ENCODE peak calls at places on chromosome 6, in nine cellular contexts. One of them, this sample, is unnamed.

GRCh38 chr6:42210551-42210950 is 7.1 kb downstream of the MRPS10 start:
- DNase-seq in cardiac fibroblast: no peak
- DNase-seq in GM23248: no peak
- DNase-seq in endodermal cell: no peak
- DNase-seq in lung: no peak
- DNase-seq in right lobe of liver: no peak
- DNase-seq in neural progenitor cell: no peak
- DNase-seq in CD8-positive, alpha-beta T cell: no peak
- DNase-seq in left ventricle myocardium inferior: no peak
- DNase-seq in this sample: no peak

GRCh38 chr6:89995296-89995695 is 101.0 kb downstream of the GJA10 start:
- DNase-seq in cardiac fibroblast: no peak
- DNase-seq in GM23248: no peak
- DNase-seq in endodermal cell: no peak
- DNase-seq in lung: no peak
- DNase-seq in right lobe of liver: no peak
- DNase-seq in neural progenitor cell: no peak
- DNase-seq in CD8-positive, alpha-beta T cell: no peak
- DNase-seq in left ventricle myocardium inferior: no peak
- DNase-seq in this sample: no peak

GRCh38 chr6:31702421-31702818 is 704 bp downstream of the ABHD16A start:
- DNase-seq in cardiac fibroblast: no peak
- DNase-seq in GM23248: no peak
- DNase-seq in endodermal cell: no peak
- DNase-seq in lung: no peak
- DNase-seq in right lobe of liver: no peak
- DNase-seq in neural progenitor cell: no peak
- DNase-seq in CD8-positive, alpha-beta T cell: peak; percentile 30
- DNase-seq in left ventricle myocardium inferior: no peak
- DNase-seq in this sample: no peak

GRCh38 chr6:34305982-34306702 is 57.3 kb upstream of the SMIM29 start:
- DNase-seq in cardiac fibroblast: peak; percentile 83
- DNase-seq in GM23248: no peak
- DNase-seq in endodermal cell: no peak
- DNase-seq in lung: no peak
- DNase-seq in right lobe of liver: no peak
- DNase-seq in neural progenitor cell: no peak
- DNase-seq in CD8-positive, alpha-beta T cell: no peak
- DNase-seq in left ventricle myocardium inferior: peak; percentile 28
- DNase-seq in this sample: no peak

GRCh38 chr6:168641455-168641854 is 200.5 kb downstream of the SMOC2 start:
- DNase-seq in cardiac fibroblast: peak; percentile 5
- DNase-seq in GM23248: no peak
- DNase-seq in endodermal cell: no peak
- DNase-seq in lung: no peak
- DNase-seq in right lobe of liver: no peak
- DNase-seq in neural progenitor cell: no peak
- DNase-seq in CD8-positive, alpha-beta T cell: no peak
- DNase-seq in left ventricle myocardium inferior: no peak
- DNase-seq in this sample: no peak

GRCh38 chr6:44667668-44668390 is 280.3 kb downstream of the CDC5L start:
- DNase-seq in cardiac fibroblast: peak; percentile 24
- DNase-seq in GM23248: no peak
- DNase-seq in endodermal cell: peak; percentile 94
- DNase-seq in lung: no peak
- DNase-seq in right lobe of liver: peak; percentile 63
- DNase-seq in neural progenitor cell: peak; percentile 61
- DNase-seq in CD8-positive, alpha-beta T cell: no peak
- DNase-seq in left ventricle myocardium inferior: no peak
- DNase-seq in this sample: peak; percentile 45

GRCh38 chr6:82237013-82237412 is 10.5 kb downstream of the IBTK start:
- DNase-seq in cardiac fibroblast: peak; percentile 46
- DNase-seq in GM23248: peak; percentile 31
- DNase-seq in endodermal cell: no peak
- DNase-seq in lung: no peak
- DNase-seq in right lobe of liver: no peak
- DNase-seq in neural progenitor cell: no peak
- DNase-seq in CD8-positive, alpha-beta T cell: no peak
- DNase-seq in left ventricle myocardium inferior: no peak
- DNase-seq in this sample: peak; percentile 4

GRCh38 chr6:122996797-122997520 is 924 bp downstream of the CLVS2 start:
- DNase-seq in cardiac fibroblast: no peak
- DNase-seq in GM23248: no peak
- DNase-seq in endodermal cell: no peak
- DNase-seq in lung: no peak
- DNase-seq in right lobe of liver: no peak
- DNase-seq in neural progenitor cell: peak; percentile 9
- DNase-seq in CD8-positive, alpha-beta T cell: no peak
- DNase-seq in left ventricle myocardium inferior: no peak
- DNase-seq in this sample: no peak

GRCh38 chr6:69366831-69367230 is 430.0 kb downstream of the LMBRD1 start:
- DNase-seq in cardiac fibroblast: no peak
- DNase-seq in GM23248: no peak
- DNase-seq in endodermal cell: no peak
- DNase-seq in lung: no peak
- DNase-seq in right lobe of liver: no peak
- DNase-seq in neural progenitor cell: no peak
- DNase-seq in CD8-positive, alpha-beta T cell: no peak
- DNase-seq in left ventricle myocardium inferior: no peak
- DNase-seq in this sample: no peak

GRCh38 chr6:45415778-45416518 is 38.2 kb upstream of the SUPT3H start:
- DNase-seq in cardiac fibroblast: no peak
- DNase-seq in GM23248: peak; percentile 41
- DNase-seq in endodermal cell: no peak
- DNase-seq in lung: no peak
- DNase-seq in right lobe of liver: no peak
- DNase-seq in neural progenitor cell: no peak
- DNase-seq in CD8-positive, alpha-beta T cell: no peak
- DNase-seq in left ventricle myocardium inferior: no peak
- DNase-seq in this sample: no peak

GRCh38 chr6:41914343-41914742 is 6.6 kb downstream of the MED20 start:
- DNase-seq in cardiac fibroblast: no peak
- DNase-seq in GM23248: no peak
- DNase-seq in endodermal cell: no peak
- DNase-seq in lung: no peak
- DNase-seq in right lobe of liver: no peak
- DNase-seq in neural progenitor cell: no peak
- DNase-seq in CD8-positive, alpha-beta T cell: no peak
- DNase-seq in left ventricle myocardium inferior: no peak
- DNase-seq in this sample: no peak

GRCh38 chr6:328184-328670 is 35.9 kb downstream of the DUSP22 start:
- DNase-seq in cardiac fibroblast: peak; percentile 91
- DNase-seq in GM23248: peak; percentile 96
- DNase-seq in endodermal cell: no peak
- DNase-seq in lung: no peak
- DNase-seq in right lobe of liver: no peak
- DNase-seq in neural progenitor cell: no peak
- DNase-seq in CD8-positive, alpha-beta T cell: no peak
- DNase-seq in left ventricle myocardium inferior: no peak
- DNase-seq in this sample: no peak

GRCh38 chr6:55886185-55886836 is 10.9 kb upstream of the BMP5 start:
- DNase-seq in cardiac fibroblast: peak; percentile 32
- DNase-seq in GM23248: peak; percentile 65
- DNase-seq in endodermal cell: no peak
- DNase-seq in lung: no peak
- DNase-seq in right lobe of liver: no peak
- DNase-seq in neural progenitor cell: peak; percentile 25
- DNase-seq in CD8-positive, alpha-beta T cell: no peak
- DNase-seq in left ventricle myocardium inferior: no peak
- DNase-seq in this sample: no peak

GRCh38 chr6:9830808-9831207 is 584.1 kb downstream of the TFAP2A start:
- DNase-seq in cardiac fibroblast: no peak
- DNase-seq in GM23248: peak; percentile 49
- DNase-seq in endodermal cell: no peak
- DNase-seq in lung: no peak
- DNase-seq in right lobe of liver: no peak
- DNase-seq in neural progenitor cell: no peak
- DNase-seq in CD8-positive, alpha-beta T cell: no peak
- DNase-seq in left ventricle myocardium inferior: no peak
- DNase-seq in this sample: no peak

GRCh38 chr6:135922170-135922569 is 70.7 kb downstream of the PDE7B start:
- DNase-seq in cardiac fibroblast: peak; percentile 95
- DNase-seq in GM23248: peak; percentile 98
- DNase-seq in endodermal cell: peak; percentile 65
- DNase-seq in lung: no peak
- DNase-seq in right lobe of liver: no peak
- DNase-seq in neural progenitor cell: no peak
- DNase-seq in CD8-positive, alpha-beta T cell: no peak
- DNase-seq in left ventricle myocardium inferior: no peak
- DNase-seq in this sample: no peak

DNA sequence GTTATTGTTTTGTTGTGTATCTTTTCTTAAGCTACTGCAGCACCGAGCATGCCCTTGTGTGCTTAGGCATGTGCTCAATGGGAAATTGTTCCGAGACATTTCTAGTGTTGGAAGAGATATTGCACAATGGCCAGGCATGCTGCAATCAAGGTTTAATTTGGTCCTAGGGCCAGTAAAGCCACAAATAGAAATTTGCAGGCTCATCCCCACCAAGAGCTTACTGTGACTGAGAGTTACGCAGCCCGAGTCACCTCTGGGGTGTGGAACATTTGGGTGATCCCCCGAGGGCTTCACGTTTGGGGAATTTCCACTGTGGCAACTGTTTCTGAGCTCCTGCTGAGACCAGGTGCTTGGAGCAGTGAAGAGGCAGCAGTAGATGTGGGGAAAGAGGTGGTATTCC is 65.8 kb downstream of the ADTRP start:
- DNase-seq in cardiac fibroblast: peak; percentile 32
- DNase-seq in GM23248: peak; percentile 75
- DNase-seq in endodermal cell: no peak
- DNase-seq in lung: peak; percentile 54
- DNase-seq in right lobe of liver: no peak
- DNase-seq in neural progenitor cell: no peak
- DNase-seq in CD8-positive, alpha-beta T cell: no peak
- DNase-seq in left ventricle myocardium inferior: no peak
- DNase-seq in this sample: no peak
- H3K4me3 ChIP-seq in cardiac fibroblast: no peak overlapping the region
- H3K4me3 ChIP-seq in GM23248: no peak overlapping the region
- H3K4me3 ChIP-seq in endodermal cell: no peak overlapping the region
- H3K4me3 ChIP-seq in lung: no peak overlapping the region
- H3K4me3 ChIP-seq in right lobe of liver: no peak overlapping the region
- H3K4me3 ChIP-seq in neural progenitor cell: no peak overlapping the region
- H3K4me3 ChIP-seq in CD8-positive, alpha-beta T cell: no peak overlapping the region
- H3K4me3 ChIP-seq in left ventricle myocardium inferior: no peak overlapping the region
- H3K4me3 ChIP-seq in this sample: no peak overlapping the region

GRCh38 chr6:170296423-170296745 is 5.5 kb upstream of the DLL1 start:
- DNase-seq in cardiac fibroblast: no peak
- DNase-seq in GM23248: no peak
- DNase-seq in endodermal cell: peak; percentile 73
- DNase-seq in lung: no peak
- DNase-seq in right lobe of liver: no peak
- DNase-seq in neural progenitor cell: peak; percentile 91
- DNase-seq in CD8-positive, alpha-beta T cell: no peak
- DNase-seq in left ventricle myocardium inferior: no peak
- DNase-seq in this sample: no peak
- H3K4me3 ChIP-seq in cardiac fibroblast: no peak overlapping the region
- H3K4me3 ChIP-seq in GM23248: no peak overlapping the region
- H3K4me3 ChIP-seq in endodermal cell: peak overlapping the region; percentile 68
- H3K4me3 ChIP-seq in lung: no peak overlapping the region
- H3K4me3 ChIP-seq in right lobe of liver: peak overlapping the region; percentile 48
- H3K4me3 ChIP-seq in neural progenitor cell: peak overlapping the region; percentile 94
- H3K4me3 ChIP-seq in CD8-positive, alpha-beta T cell: peak overlapping the region; percentile 47
- H3K4me3 ChIP-seq in left ventricle myocardium inferior: peak overlapping the region; percentile 73
- H3K4me3 ChIP-seq in this sample: no peak overlapping the region

DNA sequence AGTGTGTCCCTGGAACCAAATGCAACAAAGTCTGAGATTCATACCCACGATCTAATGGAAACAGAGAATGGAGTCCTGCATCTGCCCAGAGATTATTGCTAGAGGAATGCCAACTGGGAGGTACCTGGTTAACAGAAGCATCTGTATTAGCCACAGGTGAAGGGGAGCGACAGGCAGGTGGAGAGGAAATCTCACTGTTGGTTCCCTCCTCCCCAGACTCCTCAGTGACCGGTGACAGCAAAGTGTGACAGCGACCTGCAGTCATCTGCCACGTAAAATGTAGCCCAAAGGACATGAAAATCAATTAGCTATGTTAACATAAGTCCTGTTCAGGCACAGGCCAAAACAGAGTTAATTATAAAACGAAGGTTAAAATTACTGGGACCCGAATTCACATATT is 336.6 kb downstream of the SYNE1 start:
- DNase-seq in cardiac fibroblast: no peak
- DNase-seq in GM23248: no peak
- DNase-seq in endodermal cell: no peak
- DNase-seq in lung: no peak
- DNase-seq in right lobe of liver: no peak
- DNase-seq in neural progenitor cell: no peak
- DNase-seq in CD8-positive, alpha-beta T cell: no peak
- DNase-seq in left ventricle myocardium inferior: no peak
- DNase-seq in this sample: no peak
- H3K4me3 ChIP-seq in cardiac fibroblast: no peak overlapping the region
- H3K4me3 ChIP-seq in GM23248: no peak overlapping the region
- H3K4me3 ChIP-seq in endodermal cell: no peak overlapping the region
- H3K4me3 ChIP-seq in lung: no peak overlapping the region
- H3K4me3 ChIP-seq in right lobe of liver: peak overlapping the region; percentile 66
- H3K4me3 ChIP-seq in neural progenitor cell: no peak overlapping the region
- H3K4me3 ChIP-seq in CD8-positive, alpha-beta T cell: peak overlapping the region; percentile 83
- H3K4me3 ChIP-seq in left ventricle myocardium inferior: peak overlapping the region; percentile 70
- H3K4me3 ChIP-seq in this sample: no peak overlapping the region

GRCh38 chr6:84652356-84653026 is 111.9 kb downstream of the TBX18 start:
- DNase-seq in cardiac fibroblast: peak; percentile 95
- DNase-seq in GM23248: peak; percentile 80
- DNase-seq in endodermal cell: no peak
- DNase-seq in lung: no peak
- DNase-seq in right lobe of liver: no peak
- DNase-seq in neural progenitor cell: no peak
- DNase-seq in CD8-positive, alpha-beta T cell: no peak
- DNase-seq in left ventricle myocardium inferior: no peak
- DNase-seq in this sample: no peak

GRCh38 chr6:84653027-84653551 is 111.3 kb downstream of the TBX18 start:
- DNase-seq in cardiac fibroblast: no peak
- DNase-seq in GM23248: no peak
- DNase-seq in endodermal cell: no peak
- DNase-seq in lung: no peak
- DNase-seq in right lobe of liver: no peak
- DNase-seq in neural progenitor cell: no peak
- DNase-seq in CD8-positive, alpha-beta T cell: no peak
- DNase-seq in left ventricle myocardium inferior: no peak
- DNase-seq in this sample: no peak

GRCh38 chr6:84657486-84657885 is 106.9 kb downstream of the TBX18 start:
- DNase-seq in cardiac fibroblast: no peak
- DNase-seq in GM23248: no peak
- DNase-seq in endodermal cell: no peak
- DNase-seq in lung: no peak
- DNase-seq in right lobe of liver: no peak
- DNase-seq in neural progenitor cell: no peak
- DNase-seq in CD8-positive, alpha-beta T cell: no peak
- DNase-seq in left ventricle myocardium inferior: no peak
- DNase-seq in this sample: no peak

GRCh38 chr6:84651583-84651982 is 112.8 kb downstream of the TBX18 start:
- DNase-seq in cardiac fibroblast: no peak
- DNase-seq in GM23248: no peak
- DNase-seq in endodermal cell: no peak
- DNase-seq in lung: no peak
- DNase-seq in right lobe of liver: no peak
- DNase-seq in neural progenitor cell: no peak
- DNase-seq in CD8-positive, alpha-beta T cell: no peak
- DNase-seq in left ventricle myocardium inferior: no peak
- DNase-seq in this sample: no peak

DNA sequence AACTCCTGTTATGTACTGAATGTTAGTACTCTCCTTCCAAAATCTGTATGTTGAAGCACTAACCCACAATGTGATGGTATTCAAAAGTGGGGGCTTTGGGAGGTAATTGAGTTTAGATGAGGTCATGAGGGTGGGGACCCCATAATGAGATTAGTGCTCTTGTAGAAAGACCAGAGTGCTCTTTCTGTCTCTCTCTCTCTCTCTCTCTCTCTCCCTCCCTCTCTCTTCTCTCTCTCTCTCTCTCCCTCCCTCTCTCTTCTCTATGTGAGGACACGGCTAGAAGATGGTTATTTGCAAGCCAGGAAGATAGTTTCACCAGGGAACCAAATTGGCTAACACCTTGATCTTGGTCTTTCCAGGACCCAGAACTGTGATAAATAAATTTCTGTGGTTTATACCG is 107.4 kb downstream of the TBX18 start:
- DNase-seq in cardiac fibroblast: no peak
- DNase-seq in GM23248: no peak
- DNase-seq in endodermal cell: no peak
- DNase-seq in lung: no peak
- DNase-seq in right lobe of liver: no peak
- DNase-seq in neural progenitor cell: no peak
- DNase-seq in CD8-positive, alpha-beta T cell: no peak
- DNase-seq in left ventricle myocardium inferior: no peak
- DNase-seq in this sample: no peak
- H3K4me3 ChIP-seq in cardiac fibroblast: no peak overlapping the region
- H3K4me3 ChIP-seq in GM23248: no peak overlapping the region
- H3K4me3 ChIP-seq in endodermal cell: no peak overlapping the region
- H3K4me3 ChIP-seq in lung: no peak overlapping the region
- H3K4me3 ChIP-seq in right lobe of liver: no peak overlapping the region
- H3K4me3 ChIP-seq in neural progenitor cell: no peak overlapping the region
- H3K4me3 ChIP-seq in CD8-positive, alpha-beta T cell: no peak overlapping the region
- H3K4me3 ChIP-seq in left ventricle myocardium inferior: no peak overlapping the region
- H3K4me3 ChIP-seq in this sample: no peak overlapping the region

This sample was measured in Jurkat, Clone E6-1.